ENCODE peak calls at places on chromosomes 2 and 18, in five cellular contexts. W, D, N, U and Q are unnamed samples.

GRCh38 chr18:5440297-5440696 is 103.5 kb downstream of the EPB41L3 start:
- DNase-seq in D (no peak), W (no peak), N (no peak), U (no peak), Q (no peak)

GRCh38 chr2:64836566-64836965 is 152.6 kb upstream of the SLC1A4 start:
- DNase-seq in U (no peak), D (no peak), N (no peak), W (no peak), Q (no peak)

GRCh38 chr2:240467659-240468299 is 32.3 kb downstream of the GPC1 start:
- DNase-seq in N (no peak), U (peak), D (no peak), W (no peak), Q (no peak)

GRCh38 chr2:107588960-107589542 is 237.6 kb upstream of the RGPD4 start:
- DNase-seq in U (no peak), D (no peak), N (no peak), W (no peak), Q (no peak)

GRCh38 chr18:6207119-6207518 is 207.6 kb downstream of the L3MBTL4 start:
- DNase-seq in N (no peak), W (no peak), U (no peak), D (no peak), Q (no peak)

GRCh38 chr2:239787651-239788050 is 237.5 kb downstream of the NDUFA10 start:
- DNase-seq in W (no peak), N (no peak), U (no peak), D (no peak), Q (no peak)

GRCh38 chr2:55163258-55163657 is 68.8 kb downstream of the CLHC1 start:
- DNase-seq in U (peak), D (peak), N (no peak), W (no peak), Q (no peak)

GRCh38 chr2:109162999-109163398 is 34.0 kb downstream of the SH3RF3 start:
- DNase-seq in D (peak), W (no peak), N (no peak), U (peak), Q (peak)

GRCh38 chr2:12719400-12720104 is 2.8 kb downstream of the TRIB2 start:
- DNase-seq in U (no peak), W (no peak), N (no peak), D (no peak), Q (no peak)

GRCh38 chr2:56199492-56199891 is 15.7 kb downstream of the CCDC85A start:
- DNase-seq in U (no peak), D (no peak), N (no peak), W (no peak), Q (no peak)

GRCh38 chr2:227117027-227117426 is 47.0 kb downstream of the COL4A4 start:
- DNase-seq in N (no peak), W (no peak), D (no peak), U (no peak), Q (no peak)

GRCh38 chr2:84807063-84807485 is 73.8 kb downstream of the TRABD2A start:
- DNase-seq in N (no peak), W (no peak), D (peak), U (no peak), Q (no peak)

GRCh38 chr18:24465491-24465890 is 5.1 kb downstream of the HRH4 start:
- DNase-seq in U (no peak), D (no peak), N (no peak), W (no peak), Q (no peak)

GRCh38 chr2:22560021-22560420 is 825.0 kb upstream of the KLHL29 start:
- DNase-seq in D (no peak), W (no peak), U (no peak), N (no peak), Q (no peak)

GRCh38 chr2:96342085-96342484 is 6.5 kb downstream of the NCAPH start:
- DNase-seq in U (no peak), N (peak), W (no peak), D (peak), Q (no peak)

GRCh38 chr18:22056962-22057361 is 112.4 kb upstream of the GATA6 start:
- DNase-seq in N (no peak), D (no peak), W (no peak), U (no peak), Q (no peak)

GRCh38 chr2:179931502-179931901 is 70.1 kb upstream of the ZNF385B start:
- DNase-seq in N (no peak), U (no peak), W (no peak), D (no peak), Q (no peak)

GRCh38 chr2:63121055-63121834 is 70.6 kb downstream of the OTX1 start:
- DNase-seq in W (no peak), U (no peak), D (no peak), N (no peak), Q (no peak)
- H3K4me3 ChIP-seq in W (no peak), U (no peak), D (no peak), N (no peak), Q (no peak)

DNA sequence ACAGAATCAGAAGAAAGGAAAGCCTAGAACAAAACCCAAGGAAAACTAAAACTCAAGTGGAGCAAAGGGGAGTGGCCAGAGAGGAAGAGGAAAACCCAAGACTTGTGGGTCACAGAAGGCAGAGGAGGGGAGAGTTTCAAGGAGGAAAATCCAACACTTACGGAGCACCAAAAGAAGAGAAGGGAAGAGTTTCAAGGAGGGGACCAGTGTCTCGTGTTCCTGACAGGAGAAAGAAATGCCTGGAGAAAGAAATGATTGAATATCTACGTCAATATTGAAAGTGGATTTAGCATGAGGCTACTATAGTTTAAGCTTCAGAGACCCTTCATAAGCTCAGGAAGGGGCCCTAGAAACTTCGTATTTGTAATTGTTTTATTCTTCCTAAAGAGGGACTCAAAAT is 1.4 kb upstream of the MFSD6 start:
- DNase-seq in W (no peak), D (no peak), U (no peak), N (no peak), Q (no peak)
- H3K27ac ChIP-seq in W (no peak), D (no peak), U (no peak), N (peak), Q (peak)

GRCh38 chr18:74013955-74014354 is 133.7 kb downstream of the FBXO15 start:
- DNase-seq in U (no peak), D (peak), N (no peak), W (no peak), Q (no peak)

DNA sequence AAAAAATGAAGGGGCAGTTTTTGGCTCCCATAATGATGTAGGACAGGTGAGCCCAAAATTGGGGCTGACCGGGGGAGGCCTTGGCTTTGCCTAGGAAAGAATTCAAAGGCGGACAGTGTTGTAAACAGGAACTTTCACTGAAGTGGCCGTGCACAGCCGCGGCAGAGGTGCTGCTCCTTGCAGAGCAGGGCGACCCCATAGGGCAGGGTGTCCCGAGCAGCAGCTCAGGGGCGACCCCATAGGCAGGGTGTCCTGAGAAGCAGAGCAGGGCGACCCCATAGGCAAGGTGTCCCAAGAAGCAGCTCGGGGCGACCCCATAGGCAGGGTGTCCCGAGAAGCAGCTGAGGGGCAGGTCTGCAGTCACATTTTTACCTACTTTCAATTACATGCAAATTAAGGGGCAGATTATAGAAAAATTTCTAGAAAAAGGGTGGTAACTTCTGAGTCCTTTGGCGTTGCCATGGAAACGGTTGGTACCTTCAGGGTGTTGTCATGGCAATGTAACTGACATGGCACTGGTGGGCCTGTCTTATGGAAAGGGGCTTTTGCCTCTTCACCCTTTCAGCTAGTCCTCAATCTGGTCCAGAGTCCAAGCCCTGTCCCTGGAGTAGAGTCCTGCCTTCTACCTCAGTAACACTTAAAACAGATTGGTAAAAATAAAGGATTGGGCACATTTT is 134.5 kb downstream of the FBXO15 start:
- DNase-seq in D (no peak), U (no peak), N (no peak), W (no peak), Q (no peak)
- H3K4me3 ChIP-seq in D (no peak), U (no peak), N (no peak), W (no peak), Q (no peak)

DNA sequence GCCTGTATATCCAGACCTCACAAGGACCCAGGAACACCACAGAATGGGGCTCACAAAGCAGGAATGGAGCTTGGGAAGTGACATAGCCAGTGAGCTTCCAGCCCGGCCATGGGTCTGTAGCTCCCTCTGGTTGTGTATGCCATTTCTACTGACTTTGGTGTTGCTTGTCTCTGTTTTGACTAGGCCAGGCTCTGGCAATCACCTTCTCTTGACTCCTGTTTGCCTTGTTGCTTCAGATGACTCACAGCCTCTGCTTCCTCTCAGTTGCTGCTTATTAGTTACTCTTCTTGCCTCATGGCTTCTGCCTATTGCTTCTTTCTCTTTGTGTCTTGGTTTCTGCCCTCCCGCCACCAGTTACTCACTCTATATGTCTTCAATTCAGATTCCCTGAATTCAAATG is 15.8 kb upstream of the IER3IP1 start:
- DNase-seq in N (no peak), U (no peak), W (no peak), D (peak), Q (no peak)
- H3K27ac ChIP-seq in N (no peak), U (no peak), W (no peak), D (no peak), Q (no peak)